ENCODE peak calls at places on chromosomes 5 and 9, in five cellular contexts. I, J, T, Y and O are unnamed samples.
A peak's percentile ranks its signal among the peaks of the same experiment; 100 is the strongest.

GRCh38 chr9:8224381-8224791 is 424.8 kb upstream of the DMAC1 start:
- DNase-seq in I (no peak), J (no peak), T (no peak), Y (no peak), O (no peak)

GRCh38 chr5:136212252-136212721 is 19.3 kb upstream of the SMIM32 start:
- DNase-seq in I (peak; percentile 48), J (peak; percentile 67), T (peak; percentile 51), Y (peak; percentile 84), O (peak; percentile 38)

GRCh38 chr5:135053278-135053677 is 19.2 kb upstream of the PITX1 start:
- DNase-seq in I (no peak), J (no peak), T (no peak), Y (no peak), O (no peak)

GRCh38 chr9:130570200-130570599 is 9.2 kb upstream of the FUBP3 start:
- DNase-seq in I (peak; percentile 51), J (no peak), T (no peak), Y (no peak), O (no peak)

GRCh38 chr5:66306105-66306843 is 162.2 kb downstream of the SREK1 start:
- DNase-seq in I (peak; percentile 63), J (peak; percentile 74), T (peak; percentile 47), Y (peak; percentile 57), O (peak; percentile 85)

GRCh38 chr9:121633736-121634135 is 17.7 kb upstream of the DAB2IP start:
- DNase-seq in I (no peak), J (no peak), T (no peak), Y (no peak), O (no peak)

GRCh38 chr9:93186151-93186715 is 2.3 kb downstream of the WNK2 start:
- DNase-seq in I (no peak), J (no peak), T (no peak), Y (no peak), O (no peak)

GRCh38 chr5:142686968-142687367 is 1.1 kb upstream of the FGF1 start:
- DNase-seq in I (no peak), J (no peak), T (no peak), Y (no peak), O (no peak)

GRCh38 chr5:51846015-51846414 is 462.8 kb downstream of the ISL1 start:
- DNase-seq in I (no peak), J (no peak), T (no peak), Y (no peak), O (no peak)

GRCh38 chr5:8682381-8682780 is 813.4 kb downstream of the MTRR start:
- DNase-seq in I (no peak), J (no peak), T (no peak), Y (no peak), O (no peak)

GRCh38 chr9:21017092-21017491 is 14.3 kb downstream of the HACD4 start:
- DNase-seq in I (peak; percentile 94), J (no peak), T (no peak), Y (no peak), O (no peak)

GRCh38 chr9:35658894-35659220 is 765 bp downstream of the CCDC107 start:
- DNase-seq in I (peak; percentile 70), J (no peak), T (no peak), Y (no peak), O (peak; percentile 21)

GRCh38 chr9:94908583-94909249 is 182.2 kb downstream of the AOPEP start:
- DNase-seq in I (no peak), J (no peak), T (no peak), Y (peak; percentile 14), O (no peak)

GRCh38 chr9:126723807-126724172 is 81.0 kb upstream of the ZBTB43 start:
- DNase-seq in I (no peak), J (peak; percentile 49), T (no peak), Y (peak; percentile 60), O (no peak)

GRCh38 chr5:15326932-15327331 is 173.0 kb upstream of the FBXL7 start:
- DNase-seq in I (no peak), J (no peak), T (no peak), Y (no peak), O (peak; percentile 82)

GRCh38 chr5:936149-937144 is 43.8 kb downstream of the TRIP13 start:
- DNase-seq in I (no peak), J (no peak), T (no peak), Y (peak; percentile 20), O (no peak)

GRCh38 chr5:91381134-91381773 is 1.9 kb downstream of the ARRDC3 start:
- DNase-seq in I (no peak), J (no peak), T (peak; percentile 31), Y (no peak), O (no peak)

GRCh38 chr5:4511996-4512656 is 628.0 kb upstream of the ADAMTS16 start:
- DNase-seq in I (no peak), J (peak; percentile 69), T (no peak), Y (peak; percentile 61), O (peak; percentile 32)

GRCh38 chr5:81450940-81451339 is 57.0 kb upstream of the ACOT12 start:
- DNase-seq in I (peak; percentile 16), J (no peak), T (no peak), Y (no peak), O (peak; percentile 51)

GRCh38 chr9:557601-558201 is 283.8 kb upstream of the DMRT1 start:
- DNase-seq in I (no peak), J (peak; percentile 43), T (peak; percentile 40), Y (no peak), O (peak; percentile 87)

GRCh38 chr5:36688722-36689121 is 82.3 kb downstream of the SLC1A3 start:
- DNase-seq in I (peak; percentile 4), J (no peak), T (no peak), Y (no peak), O (peak; percentile 27)

GRCh38 chr9:110650991-110651411 is 17.6 kb upstream of the MUSK start:
- DNase-seq in I (peak; percentile 99), J (no peak), T (no peak), Y (no peak), O (no peak)

GRCh38 chr5:135843571-135844337 is 9.3 kb downstream of the SLC25A48 start:
- DNase-seq in I (no peak), J (no peak), T (no peak), Y (no peak), O (no peak)

GRCh38 chr9:5015934-5016333 is 30.9 kb downstream of the JAK2 start:
- DNase-seq in I (no peak), J (no peak), T (no peak), Y (no peak), O (no peak)

GRCh38 chr5:146076028-146076427 is 29.3 kb downstream of the PLAC8L1 start:
- DNase-seq in I (no peak), J (peak; percentile 50), T (no peak), Y (no peak), O (no peak)

GRCh38 chr9:109817846-109818472 is 38.0 kb downstream of the PALM2AKAP2 start:
- DNase-seq in I (peak; percentile 99), J (peak; percentile 58), T (peak; percentile 91), Y (peak; percentile 69), O (peak; percentile 100)

GRCh38 chr5:123508441-123508840 is 3.5 kb upstream of the CSNK1G3 start:
- DNase-seq in I (no peak), J (no peak), T (no peak), Y (no peak), O (no peak)

GRCh38 chr5:123511290-123511647 is 708 bp upstream of the CSNK1G3 start:
- DNase-seq in I (peak; percentile 70), J (no peak), T (peak; percentile 18), Y (no peak), O (peak; percentile 50)

GRCh38 chr5:123514615-123515355 is 2.8 kb downstream of the CSNK1G3 start:
- DNase-seq in I (no peak), J (no peak), T (no peak), Y (no peak), O (no peak)

GRCh38 chr5:123512631-123513461 is 869 bp downstream of the CSNK1G3 start:
- DNase-seq in I (peak; percentile 30), J (peak; percentile 32), T (peak; percentile 29), Y (peak; percentile 59), O (peak; percentile 42)

GRCh38 chr5:123511648-123512605 is at the start of gene CSNK1G3:
- DNase-seq in I (peak; percentile 97), J (peak; percentile 97), T (peak; percentile 94), Y (peak; percentile 91), O (peak; percentile 96)
- H3K14ac ChIP-seq in I (peak within 1 kb of the TSS; percentile 91), J (peak within 1 kb of the TSS; percentile 93), T (peak within 1 kb of the TSS; percentile 77), Y (peak within 1 kb of the TSS; percentile 28), O (peak within 1 kb of the TSS; percentile 93)

DNA sequence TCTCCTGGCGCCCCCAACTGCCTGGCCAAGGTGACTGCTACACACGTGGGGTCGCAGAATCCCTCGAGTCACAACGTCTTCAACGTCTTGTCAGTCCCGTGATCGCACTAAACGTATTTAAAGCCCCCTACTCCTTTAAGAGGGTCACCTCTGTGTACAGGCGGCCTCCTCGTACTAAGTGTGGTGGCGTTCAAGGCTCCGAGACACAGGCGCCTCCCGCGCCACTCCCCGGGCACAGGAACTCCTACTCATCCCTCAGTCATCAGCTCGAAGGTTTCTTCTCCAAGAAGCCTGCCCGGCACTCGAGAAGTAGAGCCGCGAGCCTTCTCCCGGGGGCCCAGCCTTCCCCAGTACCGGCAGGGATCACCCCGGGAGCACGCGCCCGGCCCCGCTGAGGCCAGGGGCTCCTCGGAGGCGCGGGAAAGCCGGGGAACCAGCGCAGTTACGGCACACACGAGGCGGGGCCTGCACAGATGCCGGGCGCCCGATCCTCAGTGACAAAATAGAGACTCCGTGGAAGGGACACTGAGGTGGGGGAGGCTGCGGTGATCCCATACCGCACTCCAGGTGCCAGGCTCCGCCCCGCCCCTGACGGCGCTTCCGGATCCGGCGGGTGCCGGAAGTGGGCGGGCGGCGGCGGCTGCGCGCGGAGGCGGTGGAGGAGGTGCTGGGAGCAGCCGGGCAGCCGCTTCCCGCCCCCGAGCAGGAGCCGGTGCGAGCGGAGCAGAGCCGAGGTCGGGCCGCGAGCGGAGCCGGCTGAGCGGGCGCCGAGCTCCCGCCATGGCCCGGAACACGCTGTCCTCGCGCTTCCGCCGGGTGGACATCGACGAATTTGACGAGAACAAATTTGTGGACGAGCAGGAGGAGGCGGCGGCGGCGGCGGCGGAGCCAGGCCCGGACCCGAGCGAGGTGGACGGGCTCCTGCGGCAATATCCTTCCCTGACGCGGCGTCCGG is 6.9 kb downstream of the ARPC5L start:
- DNase-seq in I (peak; percentile 71), J (peak; percentile 84), T (peak; percentile 72), Y (peak; percentile 89), O (peak; percentile 91)
- H3K14ac ChIP-seq in I (peak overlapping the region; percentile 97), J (peak overlapping the region; percentile 96), T (peak overlapping the region; percentile 79), Y (no peak overlapping the region), O (peak overlapping the region; percentile 97)

GRCh38 chr9:105297442-105298097 is 53.1 kb downstream of the SLC44A1 start:
- DNase-seq in I (no peak), J (no peak), T (no peak), Y (no peak), O (peak; percentile 62)
- H3K14ac ChIP-seq in I (peak overlapping the region; percentile 61), J (no peak overlapping the region), T (no peak overlapping the region), Y (no peak overlapping the region), O (peak overlapping the region; percentile 84)

DNA sequence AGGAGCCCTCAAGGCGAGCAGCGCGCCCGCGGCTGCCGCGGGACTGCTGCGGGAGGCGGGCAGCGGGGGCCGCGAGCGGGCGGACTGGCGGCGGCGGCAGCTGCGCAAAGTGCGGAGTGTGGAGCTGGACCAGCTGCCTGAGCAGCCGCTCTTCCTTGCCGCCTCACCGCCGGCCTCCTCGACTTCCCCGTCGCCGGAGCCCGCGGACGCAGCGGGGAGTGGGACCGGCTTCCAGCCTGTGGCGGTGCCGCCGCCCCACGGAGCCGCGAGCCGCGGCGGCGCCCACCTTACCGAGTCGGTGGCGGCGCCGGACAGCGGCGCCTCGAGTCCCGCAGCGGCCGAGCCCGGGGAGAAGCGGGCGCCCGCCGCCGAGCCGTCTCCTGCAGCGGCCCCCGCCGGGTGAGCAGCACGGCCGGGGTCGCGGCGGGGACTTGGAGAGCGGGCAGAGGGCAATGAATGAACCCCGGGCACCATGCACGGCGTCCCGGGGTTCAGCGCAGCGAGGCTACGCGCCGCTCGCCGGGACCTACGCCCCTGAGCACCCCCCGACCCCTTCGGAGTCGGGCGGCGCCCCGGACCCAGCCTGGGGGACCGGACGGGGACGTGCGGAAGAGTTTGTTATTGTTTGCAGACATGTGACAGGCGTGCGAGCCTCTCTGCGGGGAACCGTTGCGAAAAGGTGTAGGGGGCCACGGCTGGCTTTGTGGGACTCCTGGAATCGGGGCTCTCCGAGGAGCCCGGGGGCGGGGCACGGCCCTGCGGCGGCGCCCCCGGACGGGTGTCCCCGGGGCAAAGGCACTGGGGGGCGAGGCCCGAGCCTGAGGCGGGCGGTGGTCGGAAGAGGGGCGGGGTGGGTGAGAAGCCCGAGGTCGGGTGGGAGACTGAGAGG is 552 bp downstream of the MAP3K1 start:
- DNase-seq in I (peak; percentile 32), J (peak; percentile 49), T (peak; percentile 43), Y (peak; percentile 72), O (no peak)
- H3K14ac ChIP-seq in I (peak overlapping the region; percentile 66), J (no peak overlapping the region), T (peak overlapping the region; percentile 97), Y (no peak overlapping the region), O (peak overlapping the region; percentile 100)